ENCODE peak calls at places on chromosomes 3 and 15, in eight cellular contexts. One of them, this sample, is unnamed.

GRCh38 chr15:69504352-69505040 is 51.9 kb downstream of the RPLP1 start:
- DNase-seq in IMR-90: no peak
- DNase-seq in A549: no peak
- DNase-seq in tibial nerve: no peak
- DNase-seq in AG04450: no peak
- DNase-seq in sigmoid colon: no peak
- DNase-seq in adrenal gland: no peak
- DNase-seq in heart right ventricle: no peak
- DNase-seq in this sample: no peak

GRCh38 chr3:64463981-64464380 is 223.8 kb downstream of the ADAMTS9 start:
- DNase-seq in IMR-90: no peak
- DNase-seq in A549: no peak
- DNase-seq in AG04450: no peak
- DNase-seq in heart right ventricle: no peak
- DNase-seq in sigmoid colon: no peak
- DNase-seq in tibial nerve: no peak
- DNase-seq in adrenal gland: no peak
- DNase-seq in this sample: no peak

GRCh38 chr15:37055481-37055880 is 44.9 kb downstream of the MEIS2 start:
- DNase-seq in heart right ventricle: no peak
- DNase-seq in sigmoid colon: no peak
- DNase-seq in A549: no peak
- DNase-seq in adrenal gland: no peak
- DNase-seq in AG04450: no peak
- DNase-seq in IMR-90: no peak
- DNase-seq in tibial nerve: no peak
- DNase-seq in this sample: no peak

GRCh38 chr3:167467848-167468611 is 5.8 kb downstream of the SERPINI2 start:
- DNase-seq in A549: no peak
- DNase-seq in adrenal gland: no peak
- DNase-seq in AG04450: no peak
- DNase-seq in sigmoid colon: no peak
- DNase-seq in tibial nerve: no peak
- DNase-seq in IMR-90: no peak
- DNase-seq in heart right ventricle: no peak
- DNase-seq in this sample: no peak

GRCh38 chr3:189003410-189003809 is 168.4 kb upstream of the TPRG1 start:
- DNase-seq in A549: no peak
- DNase-seq in AG04450: no peak
- DNase-seq in heart right ventricle: no peak
- DNase-seq in sigmoid colon: no peak
- DNase-seq in tibial nerve: no peak
- DNase-seq in IMR-90: no peak
- DNase-seq in adrenal gland: no peak
- DNase-seq in this sample: no peak

GRCh38 chr3:154795582-154795981 is 284.5 kb upstream of the MME start:
- DNase-seq in heart right ventricle: no peak
- DNase-seq in adrenal gland: no peak
- DNase-seq in AG04450: peak
- DNase-seq in IMR-90: peak
- DNase-seq in sigmoid colon: no peak
- DNase-seq in tibial nerve: no peak
- DNase-seq in A549: no peak
- DNase-seq in this sample: no peak

GRCh38 chr3:37973250-37974054 is 17.1 kb upstream of the VILL start:
- DNase-seq in AG04450: peak
- DNase-seq in adrenal gland: no peak
- DNase-seq in A549: no peak
- DNase-seq in IMR-90: peak
- DNase-seq in heart right ventricle: no peak
- DNase-seq in tibial nerve: no peak
- DNase-seq in sigmoid colon: peak
- DNase-seq in this sample: no peak

GRCh38 chr3:40120816-40121215 is 188.7 kb upstream of the EIF1B start:
- DNase-seq in tibial nerve: no peak
- DNase-seq in adrenal gland: peak
- DNase-seq in AG04450: no peak
- DNase-seq in sigmoid colon: no peak
- DNase-seq in IMR-90: no peak
- DNase-seq in heart right ventricle: no peak
- DNase-seq in A549: no peak
- DNase-seq in this sample: no peak

GRCh38 chr3:195102609-195103467 is 168.1 kb downstream of the XXYLT1 start:
- DNase-seq in sigmoid colon: peak
- DNase-seq in tibial nerve: peak
- DNase-seq in heart right ventricle: no peak
- DNase-seq in adrenal gland: peak
- DNase-seq in IMR-90: peak
- DNase-seq in A549: peak
- DNase-seq in AG04450: peak
- DNase-seq in this sample: no peak

GRCh38 chr3:97948351-97949109 is 23.7 kb downstream of the RIOX2 start:
- DNase-seq in adrenal gland: no peak
- DNase-seq in sigmoid colon: no peak
- DNase-seq in heart right ventricle: no peak
- DNase-seq in IMR-90: no peak
- DNase-seq in AG04450: no peak
- DNase-seq in A549: no peak
- DNase-seq in tibial nerve: no peak
- DNase-seq in this sample: no peak

GRCh38 chr3:58463181-58463941 is 28.5 kb upstream of the KCTD6 start:
- DNase-seq in adrenal gland: peak
- DNase-seq in heart right ventricle: peak
- DNase-seq in A549: peak
- DNase-seq in tibial nerve: peak
- DNase-seq in sigmoid colon: peak
- DNase-seq in AG04450: peak
- DNase-seq in IMR-90: peak
- DNase-seq in this sample: peak

GRCh38 chr3:140378571-140379340 is 299.1 kb upstream of the TRIM42 start:
- DNase-seq in tibial nerve: no peak
- DNase-seq in A549: no peak
- DNase-seq in heart right ventricle: no peak
- DNase-seq in sigmoid colon: no peak
- DNase-seq in adrenal gland: peak
- DNase-seq in AG04450: no peak
- DNase-seq in IMR-90: no peak
- DNase-seq in this sample: no peak

GRCh38 chr3:157408499-157409149 is 28.0 kb upstream of the PTX3 start:
- DNase-seq in tibial nerve: no peak
- DNase-seq in heart right ventricle: no peak
- DNase-seq in AG04450: no peak
- DNase-seq in IMR-90: no peak
- DNase-seq in adrenal gland: no peak
- DNase-seq in sigmoid colon: no peak
- DNase-seq in A549: no peak
- DNase-seq in this sample: no peak

GRCh38 chr15:80587816-80588456 is 107.2 kb upstream of the ABHD17C start:
- DNase-seq in sigmoid colon: peak
- DNase-seq in A549: no peak
- DNase-seq in adrenal gland: no peak
- DNase-seq in IMR-90: peak
- DNase-seq in heart right ventricle: no peak
- DNase-seq in tibial nerve: no peak
- DNase-seq in AG04450: no peak
- DNase-seq in this sample: no peak

GRCh38 chr3:46629571-46630517 is 17.5 kb downstream of the FAM240A start:
- DNase-seq in IMR-90: peak
- DNase-seq in AG04450: peak
- DNase-seq in sigmoid colon: peak
- DNase-seq in tibial nerve: peak
- DNase-seq in heart right ventricle: peak
- DNase-seq in A549: peak
- DNase-seq in adrenal gland: peak
- DNase-seq in this sample: no peak

GRCh38 chr3:38524141-38524739 is 28.1 kb downstream of the EXOG start:
- DNase-seq in heart right ventricle: no peak
- DNase-seq in tibial nerve: no peak
- DNase-seq in adrenal gland: no peak
- DNase-seq in A549: no peak
- DNase-seq in AG04450: no peak
- DNase-seq in IMR-90: peak
- DNase-seq in sigmoid colon: no peak
- DNase-seq in this sample: no peak

GRCh38 chr3:140972833-140973232 is 31.2 kb downstream of the SLC25A36 start:
- DNase-seq in tibial nerve: no peak
- DNase-seq in IMR-90: peak
- DNase-seq in AG04450: no peak
- DNase-seq in sigmoid colon: no peak
- DNase-seq in adrenal gland: no peak
- DNase-seq in heart right ventricle: no peak
- DNase-seq in A549: no peak
- DNase-seq in this sample: no peak

GRCh38 chr15:96324192-96324895 is 6.2 kb upstream of the NR2F2 start:
- DNase-seq in heart right ventricle: no peak
- DNase-seq in A549: no peak
- DNase-seq in IMR-90: peak
- DNase-seq in sigmoid colon: peak
- DNase-seq in adrenal gland: no peak
- DNase-seq in tibial nerve: peak
- DNase-seq in AG04450: no peak
- DNase-seq in this sample: peak

GRCh38 chr3:46271209-46271608 is 28.9 kb downstream of the CCR3 start:
- DNase-seq in AG04450: no peak
- DNase-seq in heart right ventricle: no peak
- DNase-seq in IMR-90: no peak
- DNase-seq in tibial nerve: no peak
- DNase-seq in adrenal gland: no peak
- DNase-seq in sigmoid colon: no peak
- DNase-seq in A549: no peak
- DNase-seq in this sample: no peak

GRCh38 chr15:97576916-97577645 is 383.4 kb upstream of the ARRDC4 start:
- DNase-seq in A549: no peak
- DNase-seq in adrenal gland: no peak
- DNase-seq in IMR-90: no peak
- DNase-seq in tibial nerve: no peak
- DNase-seq in heart right ventricle: no peak
- DNase-seq in sigmoid colon: no peak
- DNase-seq in AG04450: no peak
- DNase-seq in this sample: no peak

GRCh38 chr3:128992926-128993460 is 883 bp downstream of the CFAP92 start:
- DNase-seq in sigmoid colon: peak
- DNase-seq in AG04450: no peak
- DNase-seq in IMR-90: no peak
- DNase-seq in adrenal gland: no peak
- DNase-seq in tibial nerve: no peak
- DNase-seq in heart right ventricle: no peak
- DNase-seq in A549: no peak
- DNase-seq in this sample: no peak

GRCh38 chr15:31598620-31599019 is 272.0 kb downstream of the KLF13 start:
- DNase-seq in sigmoid colon: no peak
- DNase-seq in IMR-90: peak
- DNase-seq in A549: no peak
- DNase-seq in heart right ventricle: no peak
- DNase-seq in adrenal gland: no peak
- DNase-seq in AG04450: no peak
- DNase-seq in tibial nerve: no peak
- DNase-seq in this sample: no peak

GRCh38 chr3:192482809-192483208 is 244.5 kb downstream of the FGF12 start:
- DNase-seq in adrenal gland: no peak
- DNase-seq in sigmoid colon: no peak
- DNase-seq in IMR-90: no peak
- DNase-seq in heart right ventricle: no peak
- DNase-seq in tibial nerve: no peak
- DNase-seq in A549: no peak
- DNase-seq in AG04450: no peak
- DNase-seq in this sample: no peak

GRCh38 chr3:118991775-118992174 is 42.9 kb downstream of the IGSF11 start:
- DNase-seq in AG04450: no peak
- DNase-seq in A549: no peak
- DNase-seq in heart right ventricle: no peak
- DNase-seq in tibial nerve: peak
- DNase-seq in adrenal gland: peak
- DNase-seq in IMR-90: no peak
- DNase-seq in sigmoid colon: no peak
- DNase-seq in this sample: no peak

GRCh38 chr3:161420746-161421145 is 49.4 kb upstream of the SPTSSB start:
- DNase-seq in IMR-90: peak
- DNase-seq in A549: no peak
- DNase-seq in AG04450: no peak
- DNase-seq in tibial nerve: no peak
- DNase-seq in adrenal gland: no peak
- DNase-seq in sigmoid colon: no peak
- DNase-seq in heart right ventricle: no peak
- DNase-seq in this sample: no peak

GRCh38 chr15:91861223-91861622 is 7.7 kb downstream of the SLCO3A1 start:
- DNase-seq in AG04450: no peak
- DNase-seq in IMR-90: no peak
- DNase-seq in tibial nerve: no peak
- DNase-seq in adrenal gland: no peak
- DNase-seq in heart right ventricle: no peak
- DNase-seq in A549: no peak
- DNase-seq in sigmoid colon: no peak
- DNase-seq in this sample: peak

GRCh38 chr3:116302087-116302747 is 143.1 kb downstream of the LSAMP start:
- DNase-seq in A549: no peak
- DNase-seq in heart right ventricle: no peak
- DNase-seq in adrenal gland: no peak
- DNase-seq in sigmoid colon: no peak
- DNase-seq in IMR-90: peak
- DNase-seq in AG04450: no peak
- DNase-seq in tibial nerve: no peak
- DNase-seq in this sample: no peak

GRCh38 chr3:116306720-116307119 is 138.6 kb downstream of the LSAMP start:
- DNase-seq in sigmoid colon: no peak
- DNase-seq in IMR-90: no peak
- DNase-seq in tibial nerve: no peak
- DNase-seq in adrenal gland: no peak
- DNase-seq in heart right ventricle: no peak
- DNase-seq in AG04450: no peak
- DNase-seq in A549: no peak
- DNase-seq in this sample: no peak
- TF ChIP-seq CTCF in sigmoid colon: no peak
- TF ChIP-seq CTCF in IMR-90: no peak
- TF ChIP-seq CTCF in tibial nerve: no peak
- TF ChIP-seq CTCF in adrenal gland: no peak
- TF ChIP-seq CTCF in heart right ventricle: no peak
- TF ChIP-seq CTCF in AG04450: peak
- TF ChIP-seq CTCF in A549: no peak
- TF ChIP-seq CTCF in this sample: no peak

GRCh38 chr3:110164632-110165240 is 827.4 kb upstream of the DPPA4 start:
- DNase-seq in heart right ventricle: no peak
- DNase-seq in sigmoid colon: no peak
- DNase-seq in tibial nerve: no peak
- DNase-seq in A549: no peak
- DNase-seq in AG04450: no peak
- DNase-seq in IMR-90: peak
- DNase-seq in adrenal gland: no peak
- DNase-seq in this sample: no peak
- H3K4me3 ChIP-seq in heart right ventricle: no peak
- H3K4me3 ChIP-seq in sigmoid colon: no peak
- H3K4me3 ChIP-seq in tibial nerve: no peak
- H3K4me3 ChIP-seq in A549: no peak
- H3K4me3 ChIP-seq in AG04450: no peak
- H3K4me3 ChIP-seq in IMR-90: no peak
- H3K4me3 ChIP-seq in adrenal gland: no peak
- H3K4me3 ChIP-seq in this sample: no peak

GRCh38 chr3:184178522-184179138 is 4.0 kb downstream of the AP2M1 start:
- DNase-seq in tibial nerve: no peak
- DNase-seq in AG04450: no peak
- DNase-seq in IMR-90: peak
- DNase-seq in adrenal gland: no peak
- DNase-seq in heart right ventricle: no peak
- DNase-seq in A549: no peak
- DNase-seq in sigmoid colon: peak
- DNase-seq in this sample: no peak
- H3K27ac ChIP-seq in tibial nerve: no peak
- H3K27ac ChIP-seq in AG04450: peak
- H3K27ac ChIP-seq in IMR-90: no peak
- H3K27ac ChIP-seq in adrenal gland: no peak
- H3K27ac ChIP-seq in heart right ventricle: no peak
- H3K27ac ChIP-seq in A549: no peak
- H3K27ac ChIP-seq in sigmoid colon: no peak
- H3K27ac ChIP-seq in this sample: no peak

GRCh38 chr3:73868688-73869315 is 244.1 kb upstream of the PDZRN3 start:
- DNase-seq in heart right ventricle: no peak
- DNase-seq in AG04450: peak
- DNase-seq in adrenal gland: peak
- DNase-seq in tibial nerve: peak
- DNase-seq in A549: peak
- DNase-seq in sigmoid colon: no peak
- DNase-seq in IMR-90: peak
- DNase-seq in this sample: no peak
- TF ChIP-seq CTCF in heart right ventricle: peak
- TF ChIP-seq CTCF in AG04450: peak
- TF ChIP-seq CTCF in adrenal gland: peak
- TF ChIP-seq CTCF in tibial nerve: peak
- TF ChIP-seq CTCF in A549: peak
- TF ChIP-seq CTCF in sigmoid colon: peak
- TF ChIP-seq CTCF in IMR-90: peak
- TF ChIP-seq CTCF in this sample: no peak

This sample was measured in coronary artery.